ENCODE peak calls at places on chromosome 16, in six cellular contexts. One of them, this sample, is unnamed.

GRCh38 chr16:65318138-65318537 is 196.3 kb upstream of the CDH11 start:
- DNase-seq in thoracic aorta: no peak
- DNase-seq in uterus: no peak
- DNase-seq in activated T-helper 1 cell treated with anti-CD3 and anti-CD28 coated beads, Interleukin-12 subunit alpha, Interleukin-12 subunit beta, Interleukin-2, Interleukin-4 antibody, amounts not matched to agents 30 ng/mL and 10 ng/mL and 1 ng/mL, durations not matched to agents 14 hours and 24 hours and 36 hours: no peak
- DNase-seq in left cardiac atrium: no peak
- DNase-seq in NCI-H1092: no peak
- DNase-seq in this sample: no peak

GRCh38 chr16:82031116-82032084 is 3.7 kb upstream of the HSD17B2 start:
- DNase-seq in thoracic aorta: no peak
- DNase-seq in uterus: peak
- DNase-seq in activated T-helper 1 cell treated with anti-CD3 and anti-CD28 coated beads, Interleukin-12 subunit alpha, Interleukin-12 subunit beta, Interleukin-2, Interleukin-4 antibody, amounts not matched to agents 30 ng/mL and 10 ng/mL and 1 ng/mL, durations not matched to agents 14 hours and 24 hours and 36 hours: no peak
- DNase-seq in left cardiac atrium: no peak
- DNase-seq in NCI-H1092: peak
- DNase-seq in this sample: no peak

GRCh38 chr16:74521691-74522090 is 85.2 kb downstream of the GLG1 start:
- DNase-seq in thoracic aorta: no peak
- DNase-seq in uterus: no peak
- DNase-seq in activated T-helper 1 cell treated with anti-CD3 and anti-CD28 coated beads, Interleukin-12 subunit alpha, Interleukin-12 subunit beta, Interleukin-2, Interleukin-4 antibody, amounts not matched to agents 30 ng/mL and 10 ng/mL and 1 ng/mL, durations not matched to agents 14 hours and 24 hours and 36 hours: no peak
- DNase-seq in left cardiac atrium: peak
- DNase-seq in NCI-H1092: no peak
- DNase-seq in this sample: no peak

GRCh38 chr16:57862698-57863433 is 60.6 kb upstream of the KIFC3 start:
- DNase-seq in thoracic aorta: no peak
- DNase-seq in uterus: no peak
- DNase-seq in activated T-helper 1 cell treated with anti-CD3 and anti-CD28 coated beads, Interleukin-12 subunit alpha, Interleukin-12 subunit beta, Interleukin-2, Interleukin-4 antibody, amounts not matched to agents 30 ng/mL and 10 ng/mL and 1 ng/mL, durations not matched to agents 14 hours and 24 hours and 36 hours: no peak
- DNase-seq in left cardiac atrium: no peak
- DNase-seq in NCI-H1092: no peak
- DNase-seq in this sample: no peak

GRCh38 chr16:57570301-57571070 is 28.0 kb downstream of the ADGRG5 start:
- DNase-seq in thoracic aorta: no peak
- DNase-seq in uterus: no peak
- DNase-seq in activated T-helper 1 cell treated with anti-CD3 and anti-CD28 coated beads, Interleukin-12 subunit alpha, Interleukin-12 subunit beta, Interleukin-2, Interleukin-4 antibody, amounts not matched to agents 30 ng/mL and 10 ng/mL and 1 ng/mL, durations not matched to agents 14 hours and 24 hours and 36 hours: no peak
- DNase-seq in left cardiac atrium: no peak
- DNase-seq in NCI-H1092: no peak
- DNase-seq in this sample: no peak

GRCh38 chr16:50360033-50360778 is 8.6 kb downstream of the BRD7 start:
- DNase-seq in thoracic aorta: no peak
- DNase-seq in uterus: no peak
- DNase-seq in activated T-helper 1 cell treated with anti-CD3 and anti-CD28 coated beads, Interleukin-12 subunit alpha, Interleukin-12 subunit beta, Interleukin-2, Interleukin-4 antibody, amounts not matched to agents 30 ng/mL and 10 ng/mL and 1 ng/mL, durations not matched to agents 14 hours and 24 hours and 36 hours: no peak
- DNase-seq in left cardiac atrium: no peak
- DNase-seq in NCI-H1092: no peak
- DNase-seq in this sample: no peak

GRCh38 chr16:74455619-74456289 is 34.5 kb upstream of the CLEC18B start:
- DNase-seq in thoracic aorta: no peak
- DNase-seq in uterus: no peak
- DNase-seq in activated T-helper 1 cell treated with anti-CD3 and anti-CD28 coated beads, Interleukin-12 subunit alpha, Interleukin-12 subunit beta, Interleukin-2, Interleukin-4 antibody, amounts not matched to agents 30 ng/mL and 10 ng/mL and 1 ng/mL, durations not matched to agents 14 hours and 24 hours and 36 hours: no peak
- DNase-seq in left cardiac atrium: no peak
- DNase-seq in NCI-H1092: no peak
- DNase-seq in this sample: no peak

GRCh38 chr16:29198231-29198630 is 208.3 kb downstream of the NPIPB11 start:
- DNase-seq in thoracic aorta: no peak
- DNase-seq in uterus: peak
- DNase-seq in activated T-helper 1 cell treated with anti-CD3 and anti-CD28 coated beads, Interleukin-12 subunit alpha, Interleukin-12 subunit beta, Interleukin-2, Interleukin-4 antibody, amounts not matched to agents 30 ng/mL and 10 ng/mL and 1 ng/mL, durations not matched to agents 14 hours and 24 hours and 36 hours: no peak
- DNase-seq in left cardiac atrium: no peak
- DNase-seq in NCI-H1092: no peak
- DNase-seq in this sample: no peak

GRCh38 chr16:600781-601180 is 10.9 kb downstream of the RAB40C start:
- DNase-seq in thoracic aorta: no peak
- DNase-seq in uterus: no peak
- DNase-seq in activated T-helper 1 cell treated with anti-CD3 and anti-CD28 coated beads, Interleukin-12 subunit alpha, Interleukin-12 subunit beta, Interleukin-2, Interleukin-4 antibody, amounts not matched to agents 30 ng/mL and 10 ng/mL and 1 ng/mL, durations not matched to agents 14 hours and 24 hours and 36 hours: no peak
- DNase-seq in left cardiac atrium: no peak
- DNase-seq in NCI-H1092: no peak
- DNase-seq in this sample: no peak

GRCh38 chr16:84093120-84093878 is 23.4 kb downstream of the MBTPS1 start:
- DNase-seq in thoracic aorta: no peak
- DNase-seq in uterus: no peak
- DNase-seq in activated T-helper 1 cell treated with anti-CD3 and anti-CD28 coated beads, Interleukin-12 subunit alpha, Interleukin-12 subunit beta, Interleukin-2, Interleukin-4 antibody, amounts not matched to agents 30 ng/mL and 10 ng/mL and 1 ng/mL, durations not matched to agents 14 hours and 24 hours and 36 hours: no peak
- DNase-seq in left cardiac atrium: no peak
- DNase-seq in NCI-H1092: no peak
- DNase-seq in this sample: no peak

GRCh38 chr16:2148714-2149629 is 547 bp downstream of the RAB26 start:
- DNase-seq in thoracic aorta: no peak
- DNase-seq in uterus: no peak
- DNase-seq in activated T-helper 1 cell treated with anti-CD3 and anti-CD28 coated beads, Interleukin-12 subunit alpha, Interleukin-12 subunit beta, Interleukin-2, Interleukin-4 antibody, amounts not matched to agents 30 ng/mL and 10 ng/mL and 1 ng/mL, durations not matched to agents 14 hours and 24 hours and 36 hours: no peak
- DNase-seq in left cardiac atrium: no peak
- DNase-seq in NCI-H1092: no peak
- DNase-seq in this sample: no peak

GRCh38 chr16:64356267-64356666 is 765.6 kb downstream of the CDH11 start:
- DNase-seq in thoracic aorta: no peak
- DNase-seq in uterus: no peak
- DNase-seq in activated T-helper 1 cell treated with anti-CD3 and anti-CD28 coated beads, Interleukin-12 subunit alpha, Interleukin-12 subunit beta, Interleukin-2, Interleukin-4 antibody, amounts not matched to agents 30 ng/mL and 10 ng/mL and 1 ng/mL, durations not matched to agents 14 hours and 24 hours and 36 hours: no peak
- DNase-seq in left cardiac atrium: no peak
- DNase-seq in NCI-H1092: no peak
- DNase-seq in this sample: no peak

GRCh38 chr16:20336955-20337354 is 9.6 kb upstream of the GP2 start:
- DNase-seq in thoracic aorta: no peak
- DNase-seq in uterus: no peak
- DNase-seq in activated T-helper 1 cell treated with anti-CD3 and anti-CD28 coated beads, Interleukin-12 subunit alpha, Interleukin-12 subunit beta, Interleukin-2, Interleukin-4 antibody, amounts not matched to agents 30 ng/mL and 10 ng/mL and 1 ng/mL, durations not matched to agents 14 hours and 24 hours and 36 hours: no peak
- DNase-seq in left cardiac atrium: no peak
- DNase-seq in NCI-H1092: no peak
- DNase-seq in this sample: no peak